ENCODE peak calls at places on chromosome 3, in seven cellular contexts. One of them, this sample, is unnamed.

GRCh38 chr3:117479095-117479494 is 769.5 kb downstream of the TUSC7 start:
- DNase-seq in stomach: no peak
- DNase-seq in RWPE1: no peak
- DNase-seq in astrocyte of the spinal cord: no peak
- DNase-seq in CD14-positive monocyte: no peak
- DNase-seq in AG09309: no peak
- DNase-seq in transverse colon: no peak
- DNase-seq in this sample: no peak

GRCh38 chr3:60809857-60810256 is 441.4 kb downstream of the FHIT start:
- DNase-seq in RWPE1: peak; percentile 2
- DNase-seq in stomach: no peak
- DNase-seq in transverse colon: no peak
- DNase-seq in astrocyte of the spinal cord: no peak
- DNase-seq in AG09309: peak; percentile 65
- DNase-seq in CD14-positive monocyte: no peak
- DNase-seq in this sample: no peak

GRCh38 chr3:135987647-135988046 is 22.1 kb downstream of the PPP2R3A start:
- DNase-seq in transverse colon: no peak
- DNase-seq in CD14-positive monocyte: no peak
- DNase-seq in astrocyte of the spinal cord: no peak
- DNase-seq in RWPE1: no peak
- DNase-seq in AG09309: no peak
- DNase-seq in stomach: no peak
- DNase-seq in this sample: no peak

GRCh38 chr3:22129101-22129500 is 378.1 kb upstream of the ZNF385D start:
- DNase-seq in stomach: no peak
- DNase-seq in transverse colon: no peak
- DNase-seq in RWPE1: no peak
- DNase-seq in astrocyte of the spinal cord: no peak
- DNase-seq in AG09309: no peak
- DNase-seq in CD14-positive monocyte: no peak
- DNase-seq in this sample: no peak

GRCh38 chr3:194518652-194519051 is 31.9 kb upstream of the ATP13A3 start:
- DNase-seq in transverse colon: no peak
- DNase-seq in stomach: no peak
- DNase-seq in astrocyte of the spinal cord: peak; percentile 39
- DNase-seq in AG09309: no peak
- DNase-seq in RWPE1: no peak
- DNase-seq in CD14-positive monocyte: no peak
- DNase-seq in this sample: no peak

GRCh38 chr3:48960841-48961413 is 29.1 kb upstream of the P4HTM start:
- DNase-seq in astrocyte of the spinal cord: no peak
- DNase-seq in transverse colon: no peak
- DNase-seq in AG09309: no peak
- DNase-seq in RWPE1: no peak
- DNase-seq in CD14-positive monocyte: no peak
- DNase-seq in stomach: no peak
- DNase-seq in this sample: no peak

GRCh38 chr3:123521179-123521969 is 63.5 kb downstream of the HACD2 start:
- DNase-seq in CD14-positive monocyte: no peak
- DNase-seq in AG09309: no peak
- DNase-seq in astrocyte of the spinal cord: peak; percentile 40
- DNase-seq in RWPE1: no peak
- DNase-seq in transverse colon: no peak
- DNase-seq in stomach: no peak
- DNase-seq in this sample: peak; percentile 14

GRCh38 chr3:39401983-39402382 is 4.5 kb upstream of the RPSA start:
- DNase-seq in CD14-positive monocyte: no peak
- DNase-seq in stomach: no peak
- DNase-seq in RWPE1: no peak
- DNase-seq in AG09309: no peak
- DNase-seq in astrocyte of the spinal cord: no peak
- DNase-seq in transverse colon: no peak
- DNase-seq in this sample: no peak

GRCh38 chr3:42830437-42831320 is 21.4 kb downstream of the ACKR2 start:
- DNase-seq in stomach: no peak
- DNase-seq in CD14-positive monocyte: no peak
- DNase-seq in astrocyte of the spinal cord: no peak
- DNase-seq in RWPE1: peak; percentile 42
- DNase-seq in AG09309: no peak
- DNase-seq in transverse colon: no peak
- DNase-seq in this sample: peak; percentile 27

GRCh38 chr3:15050405-15051092 is 14.6 kb downstream of the MRPS25 start:
- DNase-seq in stomach: no peak
- DNase-seq in RWPE1: no peak
- DNase-seq in astrocyte of the spinal cord: no peak
- DNase-seq in CD14-positive monocyte: no peak
- DNase-seq in transverse colon: peak; percentile 19
- DNase-seq in AG09309: no peak
- DNase-seq in this sample: no peak

GRCh38 chr3:160837394-160837975 is 81.5 kb downstream of the PPM1L start:
- DNase-seq in transverse colon: peak; percentile 31
- DNase-seq in astrocyte of the spinal cord: no peak
- DNase-seq in RWPE1: no peak
- DNase-seq in stomach: no peak
- DNase-seq in AG09309: no peak
- DNase-seq in CD14-positive monocyte: no peak
- DNase-seq in this sample: no peak

GRCh38 chr3:77247063-77247462 is 207.2 kb downstream of the ROBO2 start:
- DNase-seq in CD14-positive monocyte: no peak
- DNase-seq in stomach: no peak
- DNase-seq in transverse colon: no peak
- DNase-seq in RWPE1: no peak
- DNase-seq in AG09309: no peak
- DNase-seq in astrocyte of the spinal cord: no peak
- DNase-seq in this sample: no peak

GRCh38 chr3:69772152-69772867 is 33.0 kb downstream of the MITF start:
- DNase-seq in stomach: no peak
- DNase-seq in CD14-positive monocyte: no peak
- DNase-seq in AG09309: no peak
- DNase-seq in transverse colon: no peak
- DNase-seq in RWPE1: no peak
- DNase-seq in astrocyte of the spinal cord: no peak
- DNase-seq in this sample: no peak

GRCh38 chr3:30440147-30440604 is 166.2 kb upstream of the TGFBR2 start:
- DNase-seq in stomach: peak; percentile 48
- DNase-seq in astrocyte of the spinal cord: peak; percentile 50
- DNase-seq in AG09309: no peak
- DNase-seq in CD14-positive monocyte: no peak
- DNase-seq in RWPE1: no peak
- DNase-seq in transverse colon: no peak
- DNase-seq in this sample: no peak

GRCh38 chr3:56839784-56840724 is 38.3 kb upstream of the ARHGEF3 start:
- DNase-seq in transverse colon: no peak
- DNase-seq in stomach: no peak
- DNase-seq in RWPE1: peak; percentile 49
- DNase-seq in CD14-positive monocyte: no peak
- DNase-seq in astrocyte of the spinal cord: peak; percentile 33
- DNase-seq in AG09309: no peak
- DNase-seq in this sample: no peak

GRCh38 chr3:16839271-16840110 is 45.3 kb upstream of the PLCL2 start:
- DNase-seq in stomach: no peak
- DNase-seq in CD14-positive monocyte: no peak
- DNase-seq in RWPE1: no peak
- DNase-seq in astrocyte of the spinal cord: no peak
- DNase-seq in AG09309: no peak
- DNase-seq in transverse colon: no peak
- DNase-seq in this sample: no peak

GRCh38 chr3:109731639-109732473 is 394.5 kb upstream of the DPPA4 start:
- DNase-seq in transverse colon: peak; percentile 51
- DNase-seq in stomach: peak; percentile 53
- DNase-seq in RWPE1: peak; percentile 48
- DNase-seq in AG09309: peak; percentile 28
- DNase-seq in astrocyte of the spinal cord: peak; percentile 69
- DNase-seq in CD14-positive monocyte: no peak
- DNase-seq in this sample: peak; percentile 63

DNA sequence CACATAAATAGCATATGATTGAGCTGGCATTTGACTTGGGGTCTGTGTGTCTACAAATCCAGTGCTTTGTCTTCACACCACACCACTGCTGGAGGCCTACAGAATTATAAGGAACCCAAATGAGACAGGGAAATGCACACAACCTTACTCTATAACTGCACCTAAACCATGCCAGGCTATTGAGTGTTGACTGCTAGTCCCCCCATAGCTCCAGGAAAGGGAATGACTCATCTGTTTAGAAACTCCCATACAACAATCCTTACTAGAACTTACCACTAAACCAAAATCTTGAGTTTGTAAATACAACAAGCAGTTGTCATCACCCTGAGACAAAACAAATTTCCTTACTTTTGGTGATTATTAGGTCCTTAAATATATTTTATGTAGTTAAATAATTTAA is 16.9 kb upstream of the TSC22D2 start:
- DNase-seq in AG09309: no peak
- DNase-seq in CD14-positive monocyte: no peak
- DNase-seq in RWPE1: no peak
- DNase-seq in transverse colon: no peak
- DNase-seq in astrocyte of the spinal cord: peak; percentile 32
- DNase-seq in stomach: no peak
- DNase-seq in this sample: no peak
- TF ChIP-seq CTCF in AG09309: no peak
- TF ChIP-seq CTCF in CD14-positive monocyte: no peak
- TF ChIP-seq CTCF in RWPE1: no peak
- TF ChIP-seq CTCF in transverse colon: no peak
- TF ChIP-seq CTCF in astrocyte of the spinal cord: no peak
- TF ChIP-seq CTCF in stomach: no peak
- TF ChIP-seq CTCF in this sample: no peak

DNA sequence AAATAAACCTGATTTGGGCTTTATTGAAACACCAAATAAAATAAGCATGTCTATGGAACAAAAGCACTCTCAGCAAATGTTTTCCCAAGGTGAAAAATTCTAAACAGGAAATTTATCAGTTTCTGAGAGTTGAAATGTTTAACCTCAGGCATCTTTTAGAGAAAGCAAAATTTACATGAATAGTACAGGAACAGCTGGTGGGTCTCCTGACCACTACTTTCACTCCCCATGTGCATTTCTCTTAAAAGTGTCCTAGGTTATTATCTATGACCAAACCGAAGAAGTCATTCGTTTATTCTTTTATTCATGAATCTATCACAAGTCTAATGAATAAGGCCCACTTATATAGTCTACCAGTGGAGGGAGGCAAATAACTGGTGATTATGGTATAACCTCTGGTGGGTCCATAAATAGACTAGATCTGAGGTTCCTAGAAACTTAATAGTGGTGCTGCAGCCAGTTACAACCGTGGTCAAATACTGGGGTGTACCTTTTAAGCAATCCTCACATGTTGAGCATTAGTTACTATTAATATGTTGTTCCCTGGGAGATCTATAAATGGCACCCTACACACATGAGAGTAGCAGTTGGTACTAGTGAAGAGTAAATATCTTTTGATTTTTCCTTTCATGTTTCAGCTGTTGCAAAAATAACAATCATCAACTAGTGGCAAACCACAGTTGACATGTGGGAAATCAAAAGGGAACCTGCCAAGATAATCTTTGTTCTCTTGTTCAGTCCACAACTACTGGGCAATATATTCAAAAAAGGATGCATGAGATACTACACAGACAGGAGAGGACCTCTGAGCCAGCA is 169.3 kb upstream of the STAC start:
- DNase-seq in transverse colon: no peak
- DNase-seq in AG09309: no peak
- DNase-seq in CD14-positive monocyte: no peak
- DNase-seq in astrocyte of the spinal cord: no peak
- DNase-seq in stomach: no peak
- DNase-seq in RWPE1: no peak
- DNase-seq in this sample: no peak
- TF ChIP-seq CTCF in transverse colon: no peak
- TF ChIP-seq CTCF in AG09309: no peak
- TF ChIP-seq CTCF in CD14-positive monocyte: no peak
- TF ChIP-seq CTCF in astrocyte of the spinal cord: no peak
- TF ChIP-seq CTCF in stomach: no peak
- TF ChIP-seq CTCF in RWPE1: no peak
- TF ChIP-seq CTCF in this sample: no peak

GRCh38 chr3:120177151-120177550 is 82.9 kb upstream of the GSK3B start:
- DNase-seq in stomach: no peak
- DNase-seq in CD14-positive monocyte: no peak
- DNase-seq in transverse colon: no peak
- DNase-seq in RWPE1: peak; percentile 83
- DNase-seq in astrocyte of the spinal cord: peak; percentile 76
- DNase-seq in AG09309: no peak
- DNase-seq in this sample: peak; percentile 43
- TF ChIP-seq CTCF in stomach: no peak
- TF ChIP-seq CTCF in CD14-positive monocyte: no peak
- TF ChIP-seq CTCF in transverse colon: no peak
- TF ChIP-seq CTCF in RWPE1: no peak
- TF ChIP-seq CTCF in astrocyte of the spinal cord: peak; percentile 12
- TF ChIP-seq CTCF in AG09309: peak; percentile 18
- TF ChIP-seq CTCF in this sample: no peak

GRCh38 chr3:114445233-114445632 is 151.4 kb downstream of the TIGIT start:
- DNase-seq in astrocyte of the spinal cord: no peak
- DNase-seq in transverse colon: no peak
- DNase-seq in AG09309: no peak
- DNase-seq in CD14-positive monocyte: no peak
- DNase-seq in RWPE1: no peak
- DNase-seq in stomach: no peak
- DNase-seq in this sample: no peak

GRCh38 chr3:114449271-114450007 is 155.6 kb downstream of the TIGIT start:
- DNase-seq in AG09309: no peak
- DNase-seq in CD14-positive monocyte: no peak
- DNase-seq in stomach: no peak
- DNase-seq in astrocyte of the spinal cord: peak; percentile 44
- DNase-seq in transverse colon: no peak
- DNase-seq in RWPE1: peak; percentile 17
- DNase-seq in this sample: no peak

GRCh38 chr3:114446605-114447004 is 152.8 kb downstream of the TIGIT start:
- DNase-seq in AG09309: no peak
- DNase-seq in RWPE1: no peak
- DNase-seq in astrocyte of the spinal cord: no peak
- DNase-seq in stomach: no peak
- DNase-seq in transverse colon: no peak
- DNase-seq in CD14-positive monocyte: no peak
- DNase-seq in this sample: no peak

GRCh38 chr3:114447950-114448479 is 154.2 kb downstream of the TIGIT start:
- DNase-seq in AG09309: no peak
- DNase-seq in transverse colon: no peak
- DNase-seq in RWPE1: no peak
- DNase-seq in stomach: no peak
- DNase-seq in astrocyte of the spinal cord: no peak
- DNase-seq in CD14-positive monocyte: no peak
- DNase-seq in this sample: no peak

DNA sequence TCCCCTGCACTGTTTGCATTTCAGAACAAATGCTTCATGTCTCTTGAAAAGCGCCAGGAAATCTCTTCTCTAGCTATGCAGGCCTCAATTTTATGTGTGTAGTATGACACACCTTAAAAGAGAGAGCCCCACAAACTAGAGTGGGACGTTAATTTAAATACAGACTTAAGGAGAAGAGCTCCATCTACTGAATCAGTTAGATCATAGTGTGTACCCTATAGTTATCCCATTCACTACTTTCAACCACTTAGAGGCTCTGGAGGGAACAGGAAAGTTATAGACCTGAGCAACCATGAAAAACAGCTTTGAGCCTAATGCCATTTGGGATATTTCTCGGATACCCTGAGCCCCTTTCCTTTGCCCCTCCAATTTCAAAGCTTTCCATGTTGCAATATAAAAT is 153.7 kb downstream of the TIGIT start:
- DNase-seq in transverse colon: no peak
- DNase-seq in AG09309: no peak
- DNase-seq in RWPE1: no peak
- DNase-seq in CD14-positive monocyte: no peak
- DNase-seq in astrocyte of the spinal cord: no peak
- DNase-seq in stomach: no peak
- DNase-seq in this sample: no peak
- TF ChIP-seq CTCF in transverse colon: no peak
- TF ChIP-seq CTCF in AG09309: no peak
- TF ChIP-seq CTCF in RWPE1: no peak
- TF ChIP-seq CTCF in CD14-positive monocyte: no peak
- TF ChIP-seq CTCF in astrocyte of the spinal cord: no peak
- TF ChIP-seq CTCF in stomach: no peak
- TF ChIP-seq CTCF in this sample: no peak

GRCh38 chr3:125916376-125916978 is 52.5 kb upstream of the ROPN1B start:
- DNase-seq in RWPE1: peak; percentile 82
- DNase-seq in astrocyte of the spinal cord: peak; percentile 96
- DNase-seq in CD14-positive monocyte: no peak
- DNase-seq in transverse colon: peak; percentile 99
- DNase-seq in AG09309: peak; percentile 77
- DNase-seq in stomach: peak; percentile 99
- DNase-seq in this sample: peak; percentile 100
- TF ChIP-seq CTCF in RWPE1: no peak
- TF ChIP-seq CTCF in astrocyte of the spinal cord: peak; percentile 21
- TF ChIP-seq CTCF in CD14-positive monocyte: peak; percentile 14
- TF ChIP-seq CTCF in transverse colon: no peak
- TF ChIP-seq CTCF in AG09309: no peak
- TF ChIP-seq CTCF in stomach: no peak
- TF ChIP-seq CTCF in this sample: no peak

This sample was measured in Calu3.